ENCODE peak calls at places on chromosomes 16 and 17, in seven cellular contexts. X, O, J, N, F, H and U are unnamed samples.

GRCh38 chr16:87043273-87044030 is 273.7 kb downstream of the C16orf95 start:
- DNase-seq in X (no peak), O (no peak), J (peak), N (no peak), F (no peak), H (no peak), U (no peak)

GRCh38 chr16:52383640-52384292 is 163.2 kb downstream of the TOX3 start:
- DNase-seq in X (peak), O (peak), J (peak), N (no peak), F (no peak), H (peak), U (no peak)

GRCh38 chr16:57539072-57539796 is 2.9 kb upstream of the CCDC102A start:
- DNase-seq in X (no peak), O (no peak), J (no peak), N (no peak), F (no peak), H (no peak), U (no peak)

GRCh38 chr16:89557230-89557935 is 3.1 kb upstream of the RPL13 start:
- DNase-seq in X (peak), O (no peak), J (peak), N (peak), F (peak), H (no peak), U (peak)

GRCh38 chr17:46758614-46759013 is 59.9 kb downstream of the WNT3 start:
- DNase-seq in X (no peak), O (no peak), J (no peak), N (no peak), F (no peak), H (no peak), U (no peak)

GRCh38 chr16:52238710-52239109 is 308.2 kb downstream of the TOX3 start:
- DNase-seq in X (no peak), O (no peak), J (no peak), N (no peak), F (no peak), H (no peak), U (no peak)

GRCh38 chr16:65097296-65097695 is 24.6 kb downstream of the CDH11 start:
- DNase-seq in X (no peak), O (no peak), J (no peak), N (no peak), F (no peak), H (no peak), U (no peak)

GRCh38 chr17:37856245-37856644 is 68.0 kb upstream of the TBC1D3K start:
- DNase-seq in X (no peak), O (no peak), J (no peak), N (no peak), F (no peak), H (no peak), U (no peak)

GRCh38 chr16:29151317-29151716 is 166.5 kb downstream of the LAT start:
- DNase-seq in X (no peak), O (no peak), J (no peak), N (no peak), F (no peak), H (no peak), U (no peak)

GRCh38 chr17:11356371-11356770 is 115.4 kb downstream of the SHISA6 start:
- DNase-seq in X (no peak), O (no peak), J (no peak), N (no peak), F (no peak), H (no peak), U (no peak)

GRCh38 chr17:72338847-72339790 is 218.3 kb downstream of the SOX9 start:
- DNase-seq in X (peak), O (no peak), J (peak), N (peak), F (no peak), H (peak), U (peak)

GRCh38 chr16:68230956-68231355 is 5.0 kb downstream of the ESRP2 start:
- DNase-seq in X (no peak), O (no peak), J (no peak), N (no peak), F (no peak), H (no peak), U (no peak)

GRCh38 chr16:72873853-72874252 is 174.1 kb downstream of the ZFHX3 start:
- DNase-seq in X (no peak), O (no peak), J (no peak), N (no peak), F (no peak), H (no peak), U (no peak)

GRCh38 chr17:8155341-8156173 is 3.4 kb upstream of the PER1 start:
- DNase-seq in X (no peak), O (no peak), J (no peak), N (no peak), F (no peak), H (no peak), U (no peak)

GRCh38 chr17:79800325-79801155 is 3.7 kb upstream of the CBX8 start:
- DNase-seq in X (no peak), O (no peak), J (peak), N (peak), F (no peak), H (peak), U (peak)

GRCh38 chr17:63837962-63838585 is 4.4 kb downstream of the SMARCD2 start:
- DNase-seq in X (no peak), O (no peak), J (no peak), N (no peak), F (no peak), H (no peak), U (no peak)

GRCh38 chr16:84484579-84485254 is 19.7 kb downstream of the MEAK7 start:
- DNase-seq in X (peak), O (no peak), J (peak), N (no peak), F (no peak), H (no peak), U (no peak)

GRCh38 chr17:15942207-15942833 is 2.6 kb upstream of the ADORA2B start:
- DNase-seq in X (no peak), O (no peak), J (no peak), N (no peak), F (no peak), H (no peak), U (peak)

GRCh38 chr16:3909791-3910583 is 29.5 kb upstream of the CREBBP start:
- DNase-seq in X (no peak), O (no peak), J (no peak), N (no peak), F (no peak), H (no peak), U (no peak)

GRCh38 chr17:31678431-31678830 is 180.6 kb downstream of the COPRS start:
- DNase-seq in X (no peak), O (no peak), J (peak), N (peak), F (no peak), H (no peak), U (peak)

GRCh38 chr17:66541461-66542182 is 239.2 kb downstream of the PRKCA start:
- DNase-seq in X (no peak), O (no peak), J (peak), N (peak), F (no peak), H (no peak), U (no peak)

GRCh38 chr16:27273670-27274522 is 5.3 kb upstream of the NSMCE1 start:
- DNase-seq in X (peak), O (no peak), J (peak), N (peak), F (no peak), H (peak), U (no peak)